ENCODE peak calls at places on chromosome 21, in ten cellular contexts. D, J, R, U, W, S, K, Z, T and Q are unnamed samples.

GRCh38 chr21:43975469-43976098 is 36.5 kb upstream of the TRAPPC10 start:
- DNase-seq in D (peak), J (peak), R (peak), U (peak), W (peak), S (peak), K (no peak), Z (peak), T (peak), Q (peak)

GRCh38 chr21:25331286-25331685 is 276.0 kb downstream of the MRPL39 start:
- DNase-seq in D (no peak), J (no peak), R (no peak), U (no peak), W (no peak), S (no peak), K (no peak), Z (no peak), T (no peak), Q (no peak)

GRCh38 chr21:41147096-41147978 is 20.6 kb upstream of the BACE2 start:
- DNase-seq in D (no peak), J (no peak), R (no peak), U (no peak), W (no peak), S (no peak), K (no peak), Z (peak), T (no peak), Q (no peak)

GRCh38 chr21:38802050-38803026 is 3.4 kb upstream of the ETS2 start:
- DNase-seq in D (no peak), J (no peak), R (no peak), U (no peak), W (no peak), S (no peak), K (no peak), Z (peak), T (peak), Q (no peak)

GRCh38 chr21:42307106-42307505 is 8.1 kb downstream of the TFF3 start:
- DNase-seq in D (no peak), J (no peak), R (no peak), U (no peak), W (no peak), S (no peak), K (no peak), Z (peak), T (no peak), Q (no peak)

GRCh38 chr21:46429754-46430681 is 28.7 kb upstream of the DIP2A start:
- DNase-seq in D (no peak), J (no peak), R (no peak), U (no peak), W (no peak), S (peak), K (no peak), Z (no peak), T (no peak), Q (no peak)

GRCh38 chr21:26819944-26820343 is 25.3 kb downstream of the ADAMTS1 start:
- DNase-seq in D (no peak), J (no peak), R (no peak), U (no peak), W (no peak), S (no peak), K (no peak), Z (no peak), T (peak), Q (no peak)

GRCh38 chr21:8988696-8989095 is 1532.7 kb upstream of the TPTE start:
- DNase-seq in D (no peak), J (no peak), R (no peak), U (no peak), W (no peak), S (no peak), K (no peak), Z (no peak), T (peak), Q (no peak)

GRCh38 chr21:26840912-26841311 is 4.3 kb downstream of the ADAMTS1 start:
- DNase-seq in D (no peak), J (no peak), R (peak), U (peak), W (peak), S (no peak), K (peak), Z (peak), T (peak), Q (no peak)

GRCh38 chr21:42047821-42048613 is 23.1 kb upstream of the UMODL1 start:
- DNase-seq in D (no peak), J (no peak), R (no peak), U (no peak), W (peak), S (no peak), K (peak), Z (no peak), T (no peak), Q (no peak)

GRCh38 chr21:42493109-42494060 is 2.6 kb downstream of the RSPH1 start:
- DNase-seq in D (no peak), J (no peak), R (no peak), U (no peak), W (no peak), S (no peak), K (no peak), Z (no peak), T (no peak), Q (no peak)

GRCh38 chr21:42201615-42202161 is 17.3 kb upstream of the ABCG1 start:
- DNase-seq in D (no peak), J (no peak), R (peak), U (peak), W (no peak), S (no peak), K (no peak), Z (peak), T (peak), Q (no peak)

GRCh38 chr21:38266732-38267131 is 9.9 kb downstream of the KCNJ15 start:
- DNase-seq in D (no peak), J (no peak), R (no peak), U (peak), W (peak), S (no peak), K (no peak), Z (no peak), T (peak), Q (no peak)

GRCh38 chr21:42392731-42393442 is 3.0 kb downstream of the TMPRSS3 start:
- DNase-seq in D (peak), J (no peak), R (no peak), U (no peak), W (peak), S (no peak), K (no peak), Z (no peak), T (peak), Q (no peak)

GRCh38 chr21:41562101-41563000 is 54.4 kb upstream of the TMPRSS2 start:
- DNase-seq in D (no peak), J (no peak), R (no peak), U (no peak), W (no peak), S (no peak), K (no peak), Z (peak), T (no peak), Q (no peak)

GRCh38 chr21:37045139-37045538 is 27.7 kb downstream of the PIGP start:
- DNase-seq in D (no peak), J (peak), R (no peak), U (no peak), W (no peak), S (peak), K (no peak), Z (no peak), T (no peak), Q (no peak)

GRCh38 chr21:39316062-39316461 is 2.6 kb upstream of the BRWD1 start:
- DNase-seq in D (no peak), J (no peak), R (no peak), U (peak), W (no peak), S (no peak), K (no peak), Z (no peak), T (peak), Q (no peak)

GRCh38 chr21:39316729-39317128 is 3.3 kb upstream of the BRWD1 start:
- DNase-seq in D (no peak), J (no peak), R (no peak), U (no peak), W (no peak), S (no peak), K (no peak), Z (no peak), T (no peak), Q (no peak)

GRCh38 chr21:38843379-38843778 is 37.6 kb downstream of the ETS2 start:
- DNase-seq in D (no peak), J (no peak), R (no peak), U (no peak), W (no peak), S (no peak), K (no peak), Z (peak), T (no peak), Q (no peak)

GRCh38 chr21:37767984-37768383 is 148.3 kb downstream of the KCNJ6 start:
- DNase-seq in D (no peak), J (no peak), R (no peak), U (peak), W (no peak), S (no peak), K (no peak), Z (no peak), T (peak), Q (no peak)

GRCh38 chr21:25607812-25608737 is 794 bp upstream of the MRPL39 start:
- DNase-seq in D (peak), J (peak), R (peak), U (peak), W (peak), S (peak), K (peak), Z (peak), T (peak), Q (peak)

GRCh38 chr21:20661745-20662470 is 336.3 kb upstream of the NCAM2 start:
- DNase-seq in D (no peak), J (no peak), R (no peak), U (no peak), W (peak), S (no peak), K (no peak), Z (no peak), T (no peak), Q (no peak)

GRCh38 chr21:42221581-42222345 is 2.8 kb downstream of the ABCG1 start:
- DNase-seq in D (no peak), J (no peak), R (peak), U (peak), W (peak), S (no peak), K (no peak), Z (peak), T (peak), Q (no peak)

GRCh38 chr21:25341981-25342380 is 265.3 kb downstream of the MRPL39 start:
- DNase-seq in D (no peak), J (no peak), R (no peak), U (no peak), W (no peak), S (no peak), K (no peak), Z (no peak), T (no peak), Q (no peak)

DNA sequence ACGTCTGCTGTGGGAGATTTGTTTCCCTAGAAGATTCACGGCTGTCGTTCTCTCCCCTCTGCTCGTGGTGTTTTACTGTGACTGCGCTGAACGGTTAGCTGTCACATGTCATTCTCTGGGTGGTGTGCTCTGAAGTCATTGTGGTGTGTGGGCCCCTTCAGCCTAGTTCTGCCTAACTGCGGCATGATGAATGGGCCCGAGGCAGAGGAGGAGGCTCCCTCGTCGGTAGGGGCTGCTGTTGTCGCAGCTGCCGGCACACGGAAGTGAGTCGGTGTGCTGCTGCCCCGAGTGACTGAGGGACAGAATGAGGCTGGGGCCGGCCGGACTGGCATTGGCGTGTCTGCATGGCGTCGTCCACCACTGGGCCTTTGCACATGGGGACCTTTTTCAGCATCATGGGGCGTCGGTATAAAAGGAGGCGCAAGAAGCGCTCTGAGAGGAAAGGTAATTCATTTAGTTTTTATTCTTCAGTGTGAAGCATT is 77.9 kb downstream of the ADARB1 start:
- DNase-seq in D (peak), J (peak), R (peak), U (no peak), W (peak), S (peak), K (no peak), Z (peak), T (no peak), Q (no peak)
- TF ChIP-seq CTCF in D (peak), J (peak), R (peak), U (no peak), W (peak), S (peak), K (peak), Z (no peak), T (no peak), Q (peak)

GRCh38 chr21:17458279-17458678 is 54.6 kb upstream of the CXADR start:
- DNase-seq in D (no peak), J (no peak), R (no peak), U (no peak), W (no peak), S (no peak), K (no peak), Z (no peak), T (no peak), Q (no peak)

GRCh38 chr21:17451364-17451869 is 61.4 kb upstream of the CXADR start:
- DNase-seq in D (no peak), J (no peak), R (no peak), U (peak), W (peak), S (no peak), K (no peak), Z (no peak), T (peak), Q (no peak)

GRCh38 chr21:17455451-17455850 is 57.4 kb upstream of the CXADR start:
- DNase-seq in D (no peak), J (no peak), R (no peak), U (no peak), W (no peak), S (no peak), K (no peak), Z (no peak), T (no peak), Q (no peak)

GRCh38 chr21:17455028-17455353 is 57.9 kb upstream of the CXADR start:
- DNase-seq in D (no peak), J (no peak), R (no peak), U (no peak), W (no peak), S (no peak), K (no peak), Z (no peak), T (no peak), Q (no peak)

DNA sequence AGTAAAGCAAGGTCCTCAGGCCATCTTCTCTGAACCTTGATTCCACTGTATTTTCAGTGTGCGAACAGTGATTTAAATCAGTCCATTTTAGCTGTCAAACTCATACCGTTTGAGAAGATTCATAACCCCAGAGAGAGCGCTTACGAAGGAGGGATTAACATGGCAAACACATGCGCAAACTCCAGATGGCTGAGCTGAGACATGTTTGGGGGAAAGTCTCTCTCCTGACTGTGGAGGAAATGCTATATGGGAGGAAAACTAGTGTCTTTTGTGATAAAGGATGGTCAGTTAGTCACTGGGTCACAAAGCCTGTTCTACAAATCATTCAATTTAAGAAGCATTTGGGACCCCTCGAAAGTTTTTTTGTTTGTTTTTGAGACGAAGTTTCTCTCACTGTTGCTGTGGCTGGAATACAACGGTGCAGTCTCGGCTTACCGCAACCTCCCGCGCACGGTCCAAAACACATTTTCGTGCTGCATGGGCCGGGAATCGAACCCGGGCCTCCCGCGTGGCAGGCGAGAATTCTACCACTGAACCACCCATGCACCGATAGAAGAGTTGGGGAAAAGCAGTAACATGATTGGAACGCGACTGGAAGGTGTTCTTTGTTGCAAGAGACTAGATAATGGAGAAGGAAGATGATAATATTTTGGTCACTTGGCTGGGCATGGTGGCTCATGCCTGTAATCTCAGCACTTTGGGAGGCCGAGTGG is 58.4 kb upstream of the CXADR start:
- DNase-seq in D (peak), J (peak), R (peak), U (peak), W (peak), S (no peak), K (peak), Z (peak), T (peak), Q (peak)
- TF ChIP-seq CTCF in D (no peak), J (no peak), R (no peak), U (no peak), W (no peak), S (no peak), K (no peak), Z (no peak), T (no peak), Q (no peak)

DNA sequence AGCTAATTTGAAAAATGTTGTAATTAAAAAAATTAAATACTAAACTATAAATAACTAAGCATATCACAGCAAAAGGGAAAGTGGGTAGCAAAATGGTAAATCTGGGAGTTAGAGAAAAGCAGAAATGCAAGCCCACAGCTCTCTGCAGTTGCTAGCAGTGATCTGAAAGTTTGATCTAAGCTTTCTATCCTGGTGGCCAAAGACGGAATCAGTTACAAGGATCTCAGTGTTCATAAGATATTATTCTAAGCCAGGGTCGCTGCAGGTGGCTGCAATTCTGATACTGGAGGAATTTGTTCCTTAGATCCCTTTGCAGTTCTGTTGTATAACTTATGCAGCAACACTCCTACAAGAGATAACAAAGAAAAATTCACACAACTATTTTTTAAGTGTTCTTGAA is 363.7 kb downstream of the SETD4 start:
- DNase-seq in D (no peak), J (no peak), R (no peak), U (no peak), W (no peak), S (no peak), K (no peak), Z (no peak), T (no peak), Q (no peak)
- TF ChIP-seq CTCF in D (no peak), J (no peak), R (no peak), U (no peak), W (no peak), S (no peak), K (no peak), Z (no peak), T (no peak), Q (no peak)

GRCh38 chr21:33949516-33950424 is 34.2 kb upstream of the ATP5PO start:
- DNase-seq in D (no peak), J (no peak), R (no peak), U (no peak), W (no peak), S (no peak), K (no peak), Z (no peak), T (no peak), Q (no peak)
- TF ChIP-seq CTCF in D (no peak), J (no peak), R (no peak), U (no peak), W (no peak), S (no peak), K (no peak), Z (no peak), T (no peak), Q (no peak)

GRCh38 chr21:31659286-31660133 is at the start of gene SOD1:
- DNase-seq in D (peak), J (peak), R (peak), U (peak), W (peak), S (peak), K (peak), Z (peak), T (peak), Q (peak)
- TF ChIP-seq CTCF in D (no peak), J (no peak), R (peak), U (no peak), W (no peak), S (no peak), K (peak), Z (no peak), T (no peak), Q (peak)

GRCh38 chr21:33202464-33203363 is 27.0 kb upstream of the IFNAR2 start:
- DNase-seq in D (no peak), J (no peak), R (no peak), U (peak), W (no peak), S (no peak), K (no peak), Z (no peak), T (no peak), Q (no peak)

GRCh38 chr21:33207471-33208149 is 22.1 kb upstream of the IFNAR2 start:
- DNase-seq in D (no peak), J (peak), R (no peak), U (no peak), W (no peak), S (no peak), K (no peak), Z (no peak), T (no peak), Q (no peak)

GRCh38 chr21:33206771-33207290 is 22.9 kb upstream of the IFNAR2 start:
- DNase-seq in D (no peak), J (no peak), R (no peak), U (no peak), W (no peak), S (no peak), K (no peak), Z (no peak), T (no peak), Q (no peak)

GRCh38 chr21:33203371-33203724 is 26.4 kb upstream of the IFNAR2 start:
- DNase-seq in D (no peak), J (no peak), R (no peak), U (no peak), W (no peak), S (no peak), K (no peak), Z (no peak), T (no peak), Q (no peak)

GRCh38 chr21:33205476-33205875 is 24.3 kb upstream of the IFNAR2 start:
- DNase-seq in D (no peak), J (peak), R (no peak), U (no peak), W (no peak), S (no peak), K (no peak), Z (no peak), T (no peak), Q (no peak)
- TF ChIP-seq CTCF in D (no peak), J (peak), R (no peak), U (no peak), W (no peak), S (no peak), K (no peak), Z (no peak), T (no peak), Q (no peak)

DNA sequence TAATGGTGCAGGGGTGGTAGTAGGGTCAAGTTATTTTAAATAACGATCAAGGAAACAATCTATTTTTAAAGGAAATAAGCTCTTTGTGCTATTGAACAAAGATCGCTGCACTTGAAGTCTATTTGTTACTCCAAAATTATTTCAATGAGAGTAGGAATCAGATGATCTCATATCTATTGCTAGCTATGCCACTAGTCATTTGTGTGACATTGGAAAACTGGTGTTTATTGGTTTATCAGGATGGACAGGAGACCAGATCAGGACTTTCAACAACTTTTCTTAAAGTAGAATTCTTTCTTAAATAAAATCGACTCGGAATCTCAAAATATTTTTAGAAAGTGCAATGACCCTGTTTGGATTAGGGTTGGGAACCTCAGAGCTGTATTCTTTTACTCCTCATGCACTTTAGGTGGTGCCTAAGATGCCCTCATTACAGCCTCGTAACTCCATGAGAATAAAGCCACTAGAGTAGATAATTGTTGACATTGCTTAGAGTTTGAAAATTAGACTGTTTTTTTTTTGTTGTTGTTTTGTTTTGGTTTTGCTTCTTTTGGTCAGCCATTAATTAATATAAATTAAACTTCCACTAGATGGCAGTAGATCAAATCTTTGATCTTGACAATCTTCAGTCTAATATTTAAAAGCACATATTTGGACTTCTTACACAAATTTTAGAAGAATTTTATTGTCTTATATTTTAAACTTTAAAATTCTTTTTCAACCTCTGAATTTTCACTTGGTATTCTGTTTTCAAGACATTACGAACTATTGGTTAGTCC is 352.4 kb downstream of the USP25 start:
- DNase-seq in D (no peak), J (peak), R (no peak), U (peak), W (peak), S (no peak), K (no peak), Z (no peak), T (peak), Q (no peak)
- TF ChIP-seq CTCF in D (no peak), J (peak), R (peak), U (peak), W (peak), S (peak), K (no peak), Z (no peak), T (peak), Q (peak)